ENCODE peak calls at places on chromosomes 6 and 20, in six cellular contexts. T is heart left ventricle, K is ovary, J is sigmoid colon, E is Peyer's patch, F is tibial nerve. I is an unnamed sample. For H3K4me1, the result is how much of the 10 kb centered on the place peaks cover.

GRCh38 chr6:53244958-53245357 is 96.3 kb upstream of the GCM1 start:
- DNase-seq in T (no peak), K (no peak), F (no peak), J (no peak), E (peak), I (peak)

GRCh38 chr6:150241751-150242150 is 98.9 kb downstream of the PPP1R14C start:
- DNase-seq in K (no peak), E (no peak), J (no peak), F (no peak), T (no peak), I (no peak)

GRCh38 chr6:37942606-37943376 is 123.3 kb downstream of the ZFAND3 start:
- DNase-seq in K (no peak), J (no peak), T (no peak), E (no peak), F (no peak), I (no peak)

GRCh38 chr20:11965602-11966001 is 47.9 kb downstream of the BTBD3 start:
- DNase-seq in J (no peak), T (no peak), F (no peak), K (no peak), E (no peak), I (no peak)

GRCh38 chr20:5950271-5951031 is at the start of the genes MCM8 and TRMT6:
- DNase-seq in T (peak), E (peak), K (peak), F (peak), J (peak), I (peak)

GRCh38 chr6:165653196-165653595 is 9.8 kb downstream of the PDE10A start:
- DNase-seq in E (no peak), J (no peak), K (no peak), T (no peak), F (no peak), I (no peak)

GRCh38 chr6:17354700-17355403 is 38.5 kb upstream of the CAP2 start:
- DNase-seq in F (no peak), J (no peak), T (no peak), E (no peak), K (no peak), I (peak)

GRCh38 chr6:3517350-3517749 is 60.5 kb upstream of the SLC22A23 start:
- DNase-seq in F (peak), K (no peak), J (no peak), T (no peak), E (no peak), I (no peak)

GRCh38 chr6:30282522-30282921 is 44.2 kb upstream of the TRIM39 start:
- DNase-seq in K (no peak), J (no peak), T (no peak), F (no peak), E (no peak), I (no peak)

GRCh38 chr6:72081880-72082279 is 195.5 kb downstream of the RIMS1 start:
- DNase-seq in K (no peak), J (no peak), F (no peak), E (no peak), T (no peak), I (no peak)

GRCh38 chr20:56202493-56203077 is 45.9 kb upstream of the MC3R start:
- DNase-seq in F (no peak), K (no peak), J (no peak), T (no peak), E (no peak), I (no peak)

GRCh38 chr6:8785223-8785622 is 349.9 kb upstream of the SLC35B3 start:
- DNase-seq in E (no peak), T (no peak), J (no peak), F (no peak), K (no peak), I (no peak)

GRCh38 chr6:149213829-149214228 is 103.7 kb upstream of the TAB2 start:
- DNase-seq in T (no peak), F (no peak), K (no peak), E (no peak), J (no peak), I (no peak)

GRCh38 chr6:27893059-27893835 is 18.9 kb downstream of the OR2B2 start:
- DNase-seq in T (peak), E (peak), F (peak), K (peak), J (peak), I (peak)
- TF ChIP-seq POLR2A in T (peak), E (peak), F (peak), K (no peak), J (peak), I (peak)

GRCh38 chr20:63158845-63159244 is 57.1 kb downstream of the YTHDF1 start:
- DNase-seq in F (no peak), T (no peak), J (no peak), E (no peak), K (no peak), I (no peak)

GRCh38 chr20:63154395-63154794 is 61.5 kb downstream of the YTHDF1 start:
- DNase-seq in T (no peak), E (no peak), J (no peak), F (no peak), K (no peak), I (no peak)

GRCh38 chr20:63158352-63158751 is 57.6 kb downstream of the YTHDF1 start:
- DNase-seq in E (no peak), T (no peak), K (no peak), J (no peak), F (no peak), I (no peak)

GRCh38 chr20:63155266-63156165 is 60.4 kb downstream of the YTHDF1 start:
- DNase-seq in F (no peak), J (no peak), K (no peak), T (no peak), E (no peak), I (no peak)

DNA sequence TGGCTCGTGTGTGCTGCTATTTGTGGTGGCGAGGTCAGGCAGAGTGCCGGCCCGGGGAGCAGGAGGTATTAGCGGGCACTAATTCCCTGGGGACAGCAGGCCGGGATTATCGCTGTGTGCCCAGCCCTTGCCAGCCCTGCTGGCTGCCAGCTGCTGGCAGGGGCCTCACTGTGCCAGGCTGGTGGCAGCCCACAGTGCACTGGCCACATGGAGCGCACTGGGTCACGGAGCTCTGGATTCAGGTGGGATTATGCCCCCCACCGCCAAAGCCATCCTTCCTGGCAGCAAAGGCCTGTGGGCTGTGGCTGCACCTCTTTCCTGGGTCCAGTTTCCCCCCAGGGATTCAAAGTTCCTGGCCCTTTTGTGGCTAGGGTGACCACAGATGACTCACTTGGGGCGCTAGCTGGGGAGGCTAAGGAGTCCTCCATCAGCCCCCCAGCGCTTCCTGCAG is 59.7 kb downstream of the YTHDF1 start:
- DNase-seq in F (no peak), E (no peak), K (no peak), T (no peak), J (no peak), I (no peak)
- H3K4me1 ChIP-seq in F (under half), E (under half), K (under half), T (under half), J (under half), I (under half)

GRCh38 chr6:36735110-36735971 is 37.7 kb downstream of the RAB44 start:
- DNase-seq in K (peak), E (peak), T (peak), F (peak), J (peak), I (no peak)
- TF ChIP-seq POLR2A in K (peak), E (no peak), T (no peak), F (peak), J (no peak), I (no peak)

GRCh38 chr6:31400467-31401289 is 2.7 kb upstream of the MICA start:
- DNase-seq in E (peak), K (peak), J (peak), F (peak), T (peak), I (no peak)
- H3K4me1 ChIP-seq in E (under half), K (under half), J (under half), F (under half), T (under half), I (under half)

DNA sequence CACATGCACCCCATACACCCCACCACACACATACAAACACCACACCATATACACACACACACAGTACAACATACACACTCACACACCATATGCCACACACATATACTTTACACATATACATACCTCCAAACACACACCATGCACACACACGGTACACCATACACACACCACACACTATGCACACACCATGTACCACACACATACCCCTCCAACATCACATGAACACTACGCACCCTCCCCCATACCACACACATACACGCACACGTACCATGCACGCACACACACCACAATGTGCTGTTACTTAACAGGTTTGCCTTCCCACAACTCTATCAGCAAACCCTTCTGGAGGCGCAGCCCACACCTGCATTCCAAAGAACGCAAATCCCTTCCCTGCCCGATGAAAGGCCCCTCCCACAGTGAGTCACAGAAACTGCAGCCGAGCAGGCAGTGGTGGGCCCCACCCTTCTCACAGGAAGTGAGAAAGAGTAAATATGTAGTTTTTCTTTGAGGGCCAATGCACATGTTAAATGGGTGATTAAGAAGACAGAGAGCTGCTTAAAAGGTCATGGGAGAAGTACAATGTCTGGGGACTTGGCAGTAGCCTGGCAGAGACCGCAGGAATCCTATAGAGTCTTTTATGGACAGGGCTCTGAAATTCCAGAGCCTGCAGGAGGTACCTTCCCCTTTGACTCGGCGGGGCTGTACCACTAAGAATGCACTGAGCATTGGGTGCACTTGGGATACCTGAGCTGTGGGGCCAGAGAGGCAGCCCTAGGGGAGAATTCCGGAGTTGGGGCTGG is 34.1 kb upstream of the EZR start:
- DNase-seq in K (peak), J (no peak), E (peak), T (no peak), F (no peak), I (peak)
- TF ChIP-seq POLR2A in K (no peak), J (peak), E (peak), T (no peak), F (no peak), I (no peak)

I was measured in GM12878.